ENCODE peak calls at places on chromosomes 4 and X, in four cellular contexts. U is prostate gland, F is upper lobe of left lung, J is endothelial cell of umbilical vein. Q is an unnamed sample.

GRCh38 chr4:1983846-1984405 is 24.8 kb downstream of the NELFA start:
- DNase-seq in U (no peak), F (peak; percentile 82), J (no peak), Q (peak; percentile 78)

GRCh38 chr4:1855334-1856070 is 454 bp downstream of the LETM1 start:
- DNase-seq in U (no peak), F (no peak), J (peak; percentile 21), Q (no peak)

GRCh38 chr4:2852481-2852881 is 8.8 kb downstream of the ADD1 start:
- DNase-seq in U (no peak), F (no peak), J (no peak), Q (no peak)

GRCh38 chr4:10336471-10336870 is 120.8 kb downstream of the ZNF518B start:
- DNase-seq in U (no peak), F (no peak), J (no peak), Q (no peak)

GRCh38 chr4:21447320-21448055 is 501.1 kb downstream of the KCNIP4 start:
- DNase-seq in U (no peak), F (no peak), J (no peak), Q (no peak)

GRCh38 chr4:152075253-152075928 is 314.6 kb upstream of the GATB start:
- DNase-seq in U (no peak), F (no peak), J (no peak), Q (no peak)

GRCh38 chr4:7103599-7104365 is 35.9 kb upstream of the GRPEL1 start:
- DNase-seq in U (no peak), F (peak; percentile 78), J (peak; percentile 52), Q (peak; percentile 86)

GRCh38 chr4:189787216-189788031 is 153.2 kb upstream of the FRG1 start:
- DNase-seq in U (no peak), F (no peak), J (no peak), Q (no peak)

GRCh38 chr4:66736593-66736992 is 808.7 kb downstream of the CENPC start:
- DNase-seq in U (no peak), F (no peak), J (no peak), Q (no peak)

GRCh38 chrX:132401935-132402334 is 86.9 kb downstream of the MBNL3 start:
- DNase-seq in U (peak; percentile 4), F (no peak), J (no peak), Q (no peak)

GRCh38 chrX:45806410-45807121 is 605.9 kb upstream of the DIPK2B start:
- DNase-seq in U (no peak), F (no peak), J (peak; percentile 71), Q (no peak)

GRCh38 chr4:109801895-109802319 is at the start of gene CFI:
- DNase-seq in U (no peak), F (no peak), J (peak; percentile 76), Q (no peak)

GRCh38 chr4:154416183-154416543 is 75.4 kb downstream of the DCHS2 start:
- DNase-seq in U (no peak), F (peak; percentile 5), J (no peak), Q (no peak)

GRCh38 chr4:110271986-110272385 is 73.6 kb upstream of the ELOVL6 start:
- DNase-seq in U (no peak), F (no peak), J (no peak), Q (no peak)

GRCh38 chr4:55635760-55636621 is at the start of gene NMU:
- DNase-seq in U (peak; percentile 8), F (peak; percentile 90), J (peak; percentile 16), Q (peak; percentile 56)

GRCh38 chrX:104854188-104854587 is 288.2 kb downstream of the IL1RAPL2 start:
- DNase-seq in U (no peak), F (no peak), J (no peak), Q (no peak)

GRCh38 chrX:122833230-122833629 is 350.8 kb upstream of the GRIA3 start:
- DNase-seq in U (no peak), F (no peak), J (no peak), Q (no peak)

GRCh38 chr4:40065010-40065409 is 8.4 kb downstream of the N4BP2 start:
- DNase-seq in U (no peak), F (no peak), J (no peak), Q (no peak)

GRCh38 chr4:51942108-51942832 is 77.9 kb downstream of the LRRC66 start:
- DNase-seq in U (no peak), F (no peak), J (no peak), Q (no peak)

GRCh38 chr4:39712819-39713607 is 15.1 kb downstream of the UBE2K start:
- DNase-seq in U (no peak), F (no peak), J (no peak), Q (no peak)

GRCh38 chr4:73544620-73545019 is 63.1 kb downstream of the AFM start:
- DNase-seq in U (no peak), F (no peak), J (no peak), Q (no peak)

GRCh38 chr4:73539386-73539785 is 57.8 kb downstream of the AFM start:
- DNase-seq in U (no peak), F (no peak), J (no peak), Q (no peak)

GRCh38 chr4:73538162-73538561 is 56.6 kb downstream of the AFM start:
- DNase-seq in U (no peak), F (no peak), J (no peak), Q (no peak)

DNA sequence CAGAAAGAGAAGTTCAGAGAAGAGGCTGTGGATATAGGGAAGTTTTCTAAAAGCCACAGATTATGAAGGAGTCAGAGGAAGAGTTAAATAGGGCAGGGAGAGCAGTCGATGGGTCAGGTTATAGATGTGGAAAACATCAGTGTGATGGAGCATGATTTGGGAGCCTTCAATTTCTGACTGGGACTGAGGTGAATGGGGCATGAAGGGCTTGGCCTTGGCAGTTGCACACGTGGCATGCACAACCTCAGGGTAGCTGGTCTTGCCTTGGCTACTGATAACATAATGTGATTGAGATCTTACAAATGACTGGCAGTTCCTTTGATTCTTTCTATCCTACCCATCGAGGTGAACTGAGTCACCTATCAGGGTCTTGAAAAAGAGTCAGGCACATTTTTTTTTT is 59.7 kb downstream of the AFM start:
- DNase-seq in U (no peak), F (no peak), J (no peak), Q (no peak)
- TF ChIP-seq POLR2AphosphoS5 in U (no peak), F (no peak), J (no peak), Q (no peak)

GRCh38 chr4:26786916-26787315 is 73.7 kb upstream of the STIM2 start:
- DNase-seq in U (no peak), F (no peak), J (no peak), Q (no peak)
- TF ChIP-seq POLR2AphosphoS5 in U (no peak), F (no peak), J (no peak), Q (no peak)

DNA sequence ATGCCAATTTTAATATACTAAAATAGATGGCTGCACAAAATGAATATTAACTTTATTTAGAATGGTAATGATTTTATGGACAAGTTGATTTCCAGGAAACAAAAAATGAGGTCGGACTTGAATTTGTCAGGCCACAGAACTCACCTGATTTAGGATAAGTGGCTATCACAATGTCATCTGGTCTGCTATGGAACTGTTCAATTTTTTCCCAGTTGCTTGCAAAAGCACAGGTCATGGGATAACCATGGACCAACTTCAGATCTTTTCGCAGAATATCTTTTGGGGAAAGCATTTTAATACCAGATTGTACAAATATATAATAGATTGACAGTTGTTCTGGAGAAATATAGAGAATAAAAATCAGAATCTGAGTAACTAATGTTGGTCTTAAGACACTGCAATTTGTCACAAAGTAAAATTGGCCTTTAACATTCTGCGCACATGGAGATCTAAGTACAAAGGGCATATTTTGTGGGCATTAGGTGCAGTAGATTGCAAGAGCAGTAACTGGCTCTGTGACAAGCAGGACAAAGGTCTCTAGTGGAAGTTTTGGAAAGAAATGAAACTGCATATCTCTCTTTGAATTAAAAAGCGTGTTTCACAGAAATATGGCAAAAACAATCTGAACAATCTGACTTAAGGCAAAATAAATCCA is 5.4 kb downstream of the SULT1B1 start:
- DNase-seq in U (no peak), F (no peak), J (no peak), Q (no peak)
- TF ChIP-seq POLR2AphosphoS5 in U (no peak), F (no peak), J (no peak), Q (no peak)

GRCh38 chr4:181564616-181565015 is 678.6 kb upstream of the TENM3 start:
- DNase-seq in U (no peak), F (no peak), J (no peak), Q (no peak)

GRCh38 chr4:181562399-181562798 is 680.8 kb upstream of the TENM3 start:
- DNase-seq in U (no peak), F (no peak), J (no peak), Q (no peak)

GRCh38 chr4:181569553-181569952 is 673.6 kb upstream of the TENM3 start:
- DNase-seq in U (no peak), F (no peak), J (no peak), Q (no peak)

GRCh38 chr4:181566490-181566889 is 676.7 kb upstream of the TENM3 start:
- DNase-seq in U (no peak), F (no peak), J (no peak), Q (no peak)
- TF ChIP-seq POLR2AphosphoS5 in U (no peak), F (no peak), J (no peak), Q (no peak)